ENCODE peak calls at places on chromosomes 16 and 17, in eight cellular contexts. W, Z, A, L, Y, D, R and E are unnamed samples.

GRCh38 chr16:12061336-12062055 is 85.0 kb downstream of the SNX29 start:
- DNase-seq in Y (no peak), D (no peak), R (no peak), Z (no peak), W (no peak), L (no peak), A (no peak), E (no peak)

GRCh38 chr16:19179890-19180490 is 11.9 kb downstream of the SYT17 start:
- DNase-seq in Y (peak), A (no peak), Z (peak), W (peak), D (no peak), R (peak), L (peak), E (peak)

GRCh38 chr16:11207646-11208045 is 48.4 kb downstream of the SOCS1 start:
- DNase-seq in A (no peak), W (no peak), L (no peak), Z (no peak), D (no peak), Y (no peak), R (no peak), E (no peak)

GRCh38 chr17:77356109-77356689 is 215.4 kb downstream of the SEC14L1 start:
- DNase-seq in Y (no peak), W (peak), L (no peak), D (no peak), A (no peak), Z (no peak), R (peak), E (no peak)

GRCh38 chr17:83080641-83081560 is 1.5 kb downstream of the METRNL start:
- DNase-seq in W (no peak), D (no peak), L (peak), R (peak), A (peak), Z (peak), Y (peak), E (peak)

GRCh38 chr17:48540213-48540612 is 4.7 kb downstream of the HOXB2 start:
- DNase-seq in Z (peak), D (no peak), L (no peak), W (no peak), R (no peak), Y (no peak), A (no peak), E (no peak)

GRCh38 chr17:15392326-15392739 is 50.9 kb upstream of the TEKT3 start:
- DNase-seq in Y (no peak), D (no peak), W (no peak), L (peak), Z (peak), R (no peak), A (no peak), E (no peak)

GRCh38 chr17:81064746-81065475 is 30.0 kb downstream of the BAIAP2 start:
- DNase-seq in A (no peak), Z (no peak), L (peak), R (peak), W (no peak), D (no peak), Y (no peak), E (no peak)

GRCh38 chr16:30409125-30410060 is 2.0 kb downstream of the ZNF771 start:
- DNase-seq in Z (peak), Y (peak), L (peak), A (peak), W (peak), D (peak), R (peak), E (peak)

GRCh38 chr16:85615014-85615851 is 2.1 kb downstream of the GSE1 start:
- DNase-seq in W (peak), Y (no peak), A (peak), R (peak), D (no peak), Z (no peak), L (no peak), E (peak)

GRCh38 chr17:29577778-29578211 is 9.3 kb downstream of the TP53I13 start:
- DNase-seq in A (no peak), Z (peak), Y (no peak), D (no peak), R (no peak), W (no peak), L (peak), E (no peak)

GRCh38 chr16:89046491-89046890 is 47.2 kb upstream of the ACSF3 start:
- DNase-seq in R (no peak), D (no peak), Z (no peak), Y (no peak), L (no peak), A (no peak), W (no peak), E (no peak)

GRCh38 chr16:924806-925205 is 46.0 kb downstream of the LMF1 start:
- DNase-seq in A (no peak), D (no peak), Y (no peak), Z (no peak), L (no peak), R (no peak), W (no peak), E (no peak)

GRCh38 chr17:1511756-1512321 is 4.6 kb downstream of the INPP5K start:
- DNase-seq in Z (peak), D (no peak), W (no peak), L (peak), A (no peak), R (peak), Y (no peak), E (peak)

GRCh38 chr17:29582254-29582765 is 7.1 kb downstream of the GIT1 start:
- DNase-seq in W (no peak), D (no peak), Y (no peak), A (no peak), Z (no peak), L (no peak), R (no peak), E (no peak)

GRCh38 chr16:88345031-88345942 is 37.5 kb upstream of the ZNF469 start:
- DNase-seq in R (no peak), Y (no peak), W (no peak), A (no peak), D (no peak), Z (no peak), L (no peak), E (no peak)

GRCh38 chr17:50864747-50865059 is 1.5 kb downstream of the TOB1 start:
- DNase-seq in Z (no peak), W (no peak), L (no peak), D (no peak), R (no peak), Y (no peak), A (no peak), E (no peak)

GRCh38 chr16:51237861-51238378 is 86.8 kb upstream of the SALL1 start:
- DNase-seq in Z (no peak), L (no peak), D (no peak), R (no peak), A (no peak), W (no peak), Y (no peak), E (no peak)

GRCh38 chr16:82653550-82654511 is 27.1 kb downstream of the CDH13 start:
- DNase-seq in R (no peak), L (peak), A (peak), W (no peak), Z (peak), D (no peak), Y (peak), E (no peak)

GRCh38 chr17:50668025-50668837 is 33.5 kb downstream of the ABCC3 start:
- DNase-seq in W (no peak), R (no peak), A (no peak), Z (peak), L (peak), D (no peak), Y (no peak), E (no peak)

GRCh38 chr17:47727704-47728036 is 5.4 kb upstream of the TBX21 start:
- DNase-seq in D (no peak), W (no peak), Y (no peak), Z (no peak), A (no peak), R (no peak), L (no peak), E (no peak)

GRCh38 chr16:27377666-27378485 is 24.1 kb upstream of the IL21R start:
- DNase-seq in R (no peak), Y (no peak), W (peak), A (no peak), L (no peak), D (no peak), Z (no peak), E (no peak)

GRCh38 chr16:28108590-28109247 is 45.2 kb upstream of the GSG1L start:
- DNase-seq in Y (no peak), L (no peak), A (no peak), W (no peak), Z (no peak), D (no peak), R (peak), E (no peak)

GRCh38 chr16:57301126-57301817 is 16.8 kb upstream of the PLLP start:
- DNase-seq in W (no peak), L (no peak), A (no peak), D (no peak), R (no peak), Z (no peak), Y (no peak), E (no peak)

GRCh38 chr16:27761816-27762215 is 211.9 kb downstream of the KATNIP start:
- DNase-seq in Y (no peak), A (no peak), Z (no peak), W (no peak), D (no peak), R (no peak), L (no peak), E (no peak)

GRCh38 chr17:61486135-61487120 is 34.2 kb downstream of the TBX4 start:
- DNase-seq in Y (no peak), L (no peak), A (no peak), R (peak), W (peak), Z (peak), D (no peak), E (no peak)

GRCh38 chr16:24685539-24686432 is 43.7 kb upstream of the TNRC6A start:
- DNase-seq in A (no peak), W (no peak), Y (no peak), R (peak), Z (peak), L (peak), D (no peak), E (peak)

GRCh38 chr17:64455993-64456885 is 7.3 kb downstream of the MILR1 start:
- DNase-seq in Y (no peak), A (no peak), R (no peak), L (no peak), Z (no peak), D (no peak), W (no peak), E (no peak)

GRCh38 chr17:79617304-79617703 is 6.5 kb upstream of the RBFOX3 start:
- DNase-seq in L (no peak), W (no peak), A (no peak), R (no peak), Y (no peak), Z (no peak), D (no peak), E (no peak)

GRCh38 chr16:69831212-69832123 is 69.3 kb downstream of the WWP2 start:
- DNase-seq in D (no peak), R (no peak), L (peak), Z (no peak), Y (no peak), A (no peak), W (no peak), E (no peak)

GRCh38 chr17:5003214-5003867 is 5.6 kb downstream of the KIF1C start:
- DNase-seq in D (no peak), R (no peak), Z (no peak), L (no peak), A (no peak), Y (no peak), W (no peak), E (no peak)

GRCh38 chr17:5789443-5789842 is 205.1 kb upstream of the NLRP1 start:
- DNase-seq in R (no peak), Y (no peak), A (no peak), L (no peak), D (no peak), Z (no peak), W (peak), E (no peak)

GRCh38 chr16:2229602-2230250 is 6.3 kb downstream of the E4F1 start:
- DNase-seq in Z (no peak), Y (no peak), W (no peak), R (no peak), L (no peak), D (no peak), A (no peak), E (no peak)

GRCh38 chr17:43784628-43785101 is 4.4 kb downstream of the CFAP97D1 start:
- DNase-seq in D (no peak), W (no peak), L (peak), R (no peak), Y (no peak), Z (peak), A (no peak), E (no peak)

GRCh38 chr17:13597723-13598347 is 3.9 kb downstream of the HS3ST3A1 start:
- DNase-seq in D (peak), Z (peak), Y (no peak), W (no peak), L (peak), R (no peak), A (no peak), E (peak)

GRCh38 chr17:48819466-48819865 is 2.4 kb upstream of the TTLL6 start:
- DNase-seq in R (no peak), L (no peak), D (no peak), Y (no peak), Z (no peak), W (no peak), A (no peak), E (no peak)